ENCODE peak calls at places on chromosomes 2 and 18, in four cellular contexts. O is activated CD8-positive, alpha-beta T cell treated with anti-CD3 and anti-CD28 coated beads for 36 hours; G is cardiac muscle cell; F is GM12864. X is an unnamed sample.

GRCh38 chr18:48833701-48834394 is 116.9 kb downstream of the SMAD7 start:
- DNase-seq in O (peak), G (peak), F (peak), X (no peak)

GRCh38 chr2:155965415-155966070 is 367.0 kb downstream of the NR4A2 start:
- DNase-seq in O (no peak), G (no peak), F (no peak), X (no peak)

GRCh38 chr2:58925676-58926081 is 684.6 kb upstream of the FANCL start:
- DNase-seq in O (no peak), G (no peak), F (no peak), X (no peak)

GRCh38 chr2:174768557-174768956 is 4.3 kb upstream of the CHRNA1 start:
- DNase-seq in O (no peak), G (no peak), F (no peak), X (no peak)

GRCh38 chr2:158969717-158970521 is 1.5 kb downstream of the TANC1 start:
- DNase-seq in O (no peak), G (peak), F (no peak), X (no peak)

GRCh38 chr18:57444301-57444759 is 9.2 kb downstream of the ONECUT2 start:
- DNase-seq in O (no peak), G (no peak), F (no peak), X (no peak)

GRCh38 chr18:14912967-14913366 is 165.0 kb downstream of the ANKRD30B start:
- DNase-seq in O (no peak), G (no peak), F (no peak), X (no peak)

GRCh38 chr2:197920088-197920487 is 115.7 kb downstream of the PLCL1 start:
- DNase-seq in O (no peak), G (no peak), F (no peak), X (no peak)

GRCh38 chr2:26034597-26035067 is 748 bp downstream of the RAB10 start:
- DNase-seq in O (no peak), G (peak), F (no peak), X (no peak)

GRCh38 chr2:145066795-145067194 is 546.9 kb upstream of the ZEB2 start:
- DNase-seq in O (no peak), G (peak), F (no peak), X (no peak)

GRCh38 chr2:192591617-192592016 is 396.9 kb upstream of the TMEFF2 start:
- DNase-seq in O (no peak), G (no peak), F (no peak), X (no peak)

GRCh38 chr2:228516019-228516418 is 334.5 kb upstream of the SPHKAP start:
- DNase-seq in O (no peak), G (no peak), F (no peak), X (no peak)

GRCh38 chr2:198328454-198328853 is 524.1 kb downstream of the PLCL1 start:
- DNase-seq in O (no peak), G (no peak), F (no peak), X (no peak)

GRCh38 chr2:138078153-138078552 is 113.9 kb downstream of the HNMT start:
- DNase-seq in O (no peak), G (no peak), F (no peak), X (no peak)

GRCh38 chr2:13201924-13202323 is 485.2 kb downstream of the TRIB2 start:
- DNase-seq in O (no peak), G (no peak), F (no peak), X (no peak)

GRCh38 chr2:159251296-159252173 is 35.0 kb downstream of the WDSUB1 start:
- DNase-seq in O (no peak), G (no peak), F (no peak), X (no peak)

GRCh38 chr18:27136208-27136535 is 48.9 kb downstream of the CHST9 start:
- DNase-seq in O (no peak), G (peak), F (no peak), X (no peak)

GRCh38 chr2:180677928-180678327 is 302.5 kb upstream of the UBE2E3 start:
- DNase-seq in O (no peak), G (no peak), F (no peak), X (no peak)

GRCh38 chr2:66874411-66874810 is 439.5 kb downstream of the MEIS1 start:
- DNase-seq in O (no peak), G (no peak), F (no peak), X (no peak)

GRCh38 chr2:60560734-60561649 is 7.5 kb upstream of the BCL11A start:
- DNase-seq in O (peak), G (peak), F (no peak), X (no peak)

GRCh38 chr2:189943009-189943408 is 119.5 kb downstream of the MSTN start:
- DNase-seq in O (no peak), G (no peak), F (no peak), X (no peak)

GRCh38 chr2:96507957-96508520 is 2.9 kb upstream of the NEURL3 start:
- DNase-seq in O (peak), G (peak), F (no peak), X (no peak)

GRCh38 chr18:41466436-41467160 is 488.4 kb upstream of the PIK3C3 start:
- DNase-seq in O (no peak), G (no peak), F (no peak), X (no peak)

GRCh38 chr2:214382229-214382628 is 28.6 kb upstream of the VWC2L start:
- DNase-seq in O (no peak), G (no peak), F (no peak), X (no peak)

GRCh38 chr2:109326306-109326705 is 197.3 kb downstream of the SH3RF3 start:
- DNase-seq in O (no peak), G (no peak), F (no peak), X (no peak)

GRCh38 chr2:106057206-106057605 is 136.9 kb downstream of the UXS1 start:
- DNase-seq in O (peak), G (no peak), F (no peak), X (no peak)

GRCh38 chr18:72542993-72543361 is 1.2 kb downstream of the CBLN2 start:
- DNase-seq in O (no peak), G (no peak), F (no peak), X (no peak)

GRCh38 chr18:12765127-12765526 is 62.3 kb downstream of the PSMG2 start:
- DNase-seq in O (no peak), G (no peak), F (no peak), X (no peak)

GRCh38 chr2:156471772-156472171 is 35.6 kb downstream of the GPD2 start:
- DNase-seq in O (no peak), G (no peak), F (no peak), X (no peak)

GRCh38 chr2:150122871-150123588 is 364.4 kb downstream of the RND3 start:
- DNase-seq in O (no peak), G (peak), F (no peak), X (no peak)

GRCh38 chr2:175373001-175373727 is 191.7 kb upstream of the ATP5MC3 start:
- DNase-seq in O (no peak), G (peak), F (no peak), X (no peak)

GRCh38 chr18:3251963-3252277 is 4.3 kb downstream of the MYL12A start:
- DNase-seq in O (no peak), G (no peak), F (no peak), X (no peak)

GRCh38 chr2:28424799-28425492 is 32.3 kb downstream of the FOSL2 start:
- DNase-seq in O (peak), G (no peak), F (no peak), X (no peak)

GRCh38 chr2:102082591-102083586 is 59.7 kb upstream of the IL1R1 start:
- DNase-seq in O (peak), G (peak), F (peak), X (peak)

X was measured in SIG-M5.